ENCODE peak calls at places on chromosomes 1 and 21, in five cellular contexts. One of them, this sample, is unnamed.

GRCh38 chr1:89917353-89917752 is 77.6 kb upstream of the ZNF326 start:
- DNase-seq in cardiac septum: no peak
- DNase-seq in HCT116: no peak
- DNase-seq in stimulated activated CD4-positive, alpha-beta T cell treated with anti-CD3 and anti-CD28 coated beads, TNF-alpha, amount 100 ng/mL, for 4 hours: no peak
- DNase-seq in activated gamma-delta T cell treated with Interleukin-2 at 50 U/mL for 16 hours: no peak
- DNase-seq in this sample: no peak

GRCh38 chr1:176878750-176879536 is 285.6 kb downstream of the ASTN1 start:
- DNase-seq in cardiac septum: no peak
- DNase-seq in activated gamma-delta T cell treated with Interleukin-2 at 50 U/mL for 16 hours: no peak
- DNase-seq in HCT116: no peak
- DNase-seq in stimulated activated CD4-positive, alpha-beta T cell treated with anti-CD3 and anti-CD28 coated beads, TNF-alpha, amount 100 ng/mL, for 4 hours: no peak
- DNase-seq in this sample: peak

GRCh38 chr1:73537400-73537799 is 660.6 kb downstream of the LRRIQ3 start:
- DNase-seq in HCT116: no peak
- DNase-seq in cardiac septum: no peak
- DNase-seq in activated gamma-delta T cell treated with Interleukin-2 at 50 U/mL for 16 hours: no peak
- DNase-seq in stimulated activated CD4-positive, alpha-beta T cell treated with anti-CD3 and anti-CD28 coated beads, TNF-alpha, amount 100 ng/mL, for 4 hours: no peak
- DNase-seq in this sample: no peak

GRCh38 chr21:32578107-32578691 is 7.1 kb downstream of the TCP10L start:
- DNase-seq in HCT116: peak
- DNase-seq in activated gamma-delta T cell treated with Interleukin-2 at 50 U/mL for 16 hours: no peak
- DNase-seq in cardiac septum: no peak
- DNase-seq in stimulated activated CD4-positive, alpha-beta T cell treated with anti-CD3 and anti-CD28 coated beads, TNF-alpha, amount 100 ng/mL, for 4 hours: no peak
- DNase-seq in this sample: no peak

GRCh38 chr1:183069562-183070216 is 46.5 kb downstream of the LAMC1 start:
- DNase-seq in cardiac septum: no peak
- DNase-seq in HCT116: no peak
- DNase-seq in stimulated activated CD4-positive, alpha-beta T cell treated with anti-CD3 and anti-CD28 coated beads, TNF-alpha, amount 100 ng/mL, for 4 hours: no peak
- DNase-seq in activated gamma-delta T cell treated with Interleukin-2 at 50 U/mL for 16 hours: no peak
- DNase-seq in this sample: no peak

GRCh38 chr21:43613755-43614638 is 45.3 kb downstream of the HSF2BP start:
- DNase-seq in cardiac septum: no peak
- DNase-seq in activated gamma-delta T cell treated with Interleukin-2 at 50 U/mL for 16 hours: no peak
- DNase-seq in HCT116: no peak
- DNase-seq in stimulated activated CD4-positive, alpha-beta T cell treated with anti-CD3 and anti-CD28 coated beads, TNF-alpha, amount 100 ng/mL, for 4 hours: no peak
- DNase-seq in this sample: no peak

GRCh38 chr1:91624331-91624730 is 123.7 kb downstream of the CDC7 start:
- DNase-seq in cardiac septum: no peak
- DNase-seq in stimulated activated CD4-positive, alpha-beta T cell treated with anti-CD3 and anti-CD28 coated beads, TNF-alpha, amount 100 ng/mL, for 4 hours: no peak
- DNase-seq in activated gamma-delta T cell treated with Interleukin-2 at 50 U/mL for 16 hours: no peak
- DNase-seq in HCT116: no peak
- DNase-seq in this sample: no peak

GRCh38 chr1:23563755-23564374 is 4.6 kb upstream of the ID3 start:
- DNase-seq in activated gamma-delta T cell treated with Interleukin-2 at 50 U/mL for 16 hours: no peak
- DNase-seq in stimulated activated CD4-positive, alpha-beta T cell treated with anti-CD3 and anti-CD28 coated beads, TNF-alpha, amount 100 ng/mL, for 4 hours: no peak
- DNase-seq in cardiac septum: no peak
- DNase-seq in HCT116: no peak
- DNase-seq in this sample: no peak

GRCh38 chr1:245074232-245074747 is 80.5 kb upstream of the KIF26B start:
- DNase-seq in stimulated activated CD4-positive, alpha-beta T cell treated with anti-CD3 and anti-CD28 coated beads, TNF-alpha, amount 100 ng/mL, for 4 hours: no peak
- DNase-seq in HCT116: no peak
- DNase-seq in cardiac septum: no peak
- DNase-seq in activated gamma-delta T cell treated with Interleukin-2 at 50 U/mL for 16 hours: no peak
- DNase-seq in this sample: no peak

GRCh38 chr21:32070693-32071330 is 198.0 kb downstream of the HUNK start:
- DNase-seq in stimulated activated CD4-positive, alpha-beta T cell treated with anti-CD3 and anti-CD28 coated beads, TNF-alpha, amount 100 ng/mL, for 4 hours: no peak
- DNase-seq in activated gamma-delta T cell treated with Interleukin-2 at 50 U/mL for 16 hours: no peak
- DNase-seq in HCT116: no peak
- DNase-seq in cardiac septum: no peak
- DNase-seq in this sample: no peak

GRCh38 chr21:27101533-27101932 is 134.6 kb upstream of the ADAMTS5 start:
- DNase-seq in activated gamma-delta T cell treated with Interleukin-2 at 50 U/mL for 16 hours: no peak
- DNase-seq in stimulated activated CD4-positive, alpha-beta T cell treated with anti-CD3 and anti-CD28 coated beads, TNF-alpha, amount 100 ng/mL, for 4 hours: no peak
- DNase-seq in cardiac septum: no peak
- DNase-seq in HCT116: no peak
- DNase-seq in this sample: no peak

GRCh38 chr1:119361611-119362010 is 7.0 kb upstream of the HAO2 start:
- DNase-seq in cardiac septum: no peak
- DNase-seq in activated gamma-delta T cell treated with Interleukin-2 at 50 U/mL for 16 hours: no peak
- DNase-seq in HCT116: no peak
- DNase-seq in stimulated activated CD4-positive, alpha-beta T cell treated with anti-CD3 and anti-CD28 coated beads, TNF-alpha, amount 100 ng/mL, for 4 hours: no peak
- DNase-seq in this sample: no peak

GRCh38 chr1:101742513-101742912 is 254.2 kb downstream of the OLFM3 start:
- DNase-seq in stimulated activated CD4-positive, alpha-beta T cell treated with anti-CD3 and anti-CD28 coated beads, TNF-alpha, amount 100 ng/mL, for 4 hours: no peak
- DNase-seq in cardiac septum: no peak
- DNase-seq in activated gamma-delta T cell treated with Interleukin-2 at 50 U/mL for 16 hours: no peak
- DNase-seq in HCT116: no peak
- DNase-seq in this sample: no peak

GRCh38 chr1:47519971-47520370 is 82.1 kb downstream of the FOXD2 start:
- DNase-seq in stimulated activated CD4-positive, alpha-beta T cell treated with anti-CD3 and anti-CD28 coated beads, TNF-alpha, amount 100 ng/mL, for 4 hours: no peak
- DNase-seq in HCT116: no peak
- DNase-seq in activated gamma-delta T cell treated with Interleukin-2 at 50 U/mL for 16 hours: no peak
- DNase-seq in cardiac septum: peak
- DNase-seq in this sample: no peak

GRCh38 chr1:29383972-29384371 is 147.7 kb downstream of the PTPRU start:
- DNase-seq in activated gamma-delta T cell treated with Interleukin-2 at 50 U/mL for 16 hours: no peak
- DNase-seq in HCT116: no peak
- DNase-seq in stimulated activated CD4-positive, alpha-beta T cell treated with anti-CD3 and anti-CD28 coated beads, TNF-alpha, amount 100 ng/mL, for 4 hours: no peak
- DNase-seq in cardiac septum: no peak
- DNase-seq in this sample: no peak

GRCh38 chr1:8602471-8603219 is 214.8 kb downstream of the RERE start:
- DNase-seq in activated gamma-delta T cell treated with Interleukin-2 at 50 U/mL for 16 hours: no peak
- DNase-seq in HCT116: no peak
- DNase-seq in stimulated activated CD4-positive, alpha-beta T cell treated with anti-CD3 and anti-CD28 coated beads, TNF-alpha, amount 100 ng/mL, for 4 hours: no peak
- DNase-seq in cardiac septum: no peak
- DNase-seq in this sample: no peak

GRCh38 chr1:29822895-29823294 is 586.6 kb downstream of the PTPRU start:
- DNase-seq in cardiac septum: peak
- DNase-seq in HCT116: no peak
- DNase-seq in stimulated activated CD4-positive, alpha-beta T cell treated with anti-CD3 and anti-CD28 coated beads, TNF-alpha, amount 100 ng/mL, for 4 hours: no peak
- DNase-seq in activated gamma-delta T cell treated with Interleukin-2 at 50 U/mL for 16 hours: no peak
- DNase-seq in this sample: no peak

GRCh38 chr1:94974224-94974623 is 47.3 kb upstream of the CNN3 start:
- DNase-seq in HCT116: no peak
- DNase-seq in cardiac septum: no peak
- DNase-seq in activated gamma-delta T cell treated with Interleukin-2 at 50 U/mL for 16 hours: no peak
- DNase-seq in stimulated activated CD4-positive, alpha-beta T cell treated with anti-CD3 and anti-CD28 coated beads, TNF-alpha, amount 100 ng/mL, for 4 hours: no peak
- DNase-seq in this sample: no peak

GRCh38 chr1:15668089-15668754 is 15.9 kb upstream of the PLEKHM2 start:
- DNase-seq in HCT116: no peak
- DNase-seq in cardiac septum: no peak
- DNase-seq in activated gamma-delta T cell treated with Interleukin-2 at 50 U/mL for 16 hours: no peak
- DNase-seq in stimulated activated CD4-positive, alpha-beta T cell treated with anti-CD3 and anti-CD28 coated beads, TNF-alpha, amount 100 ng/mL, for 4 hours: no peak
- DNase-seq in this sample: no peak

GRCh38 chr21:45780647-45781046 is 137.1 kb downstream of the PCBP3 start:
- DNase-seq in HCT116: no peak
- DNase-seq in cardiac septum: no peak
- DNase-seq in activated gamma-delta T cell treated with Interleukin-2 at 50 U/mL for 16 hours: no peak
- DNase-seq in stimulated activated CD4-positive, alpha-beta T cell treated with anti-CD3 and anti-CD28 coated beads, TNF-alpha, amount 100 ng/mL, for 4 hours: no peak
- DNase-seq in this sample: no peak

GRCh38 chr1:159838715-159839114 is 12.0 kb downstream of the SLAMF8 start:
- DNase-seq in stimulated activated CD4-positive, alpha-beta T cell treated with anti-CD3 and anti-CD28 coated beads, TNF-alpha, amount 100 ng/mL, for 4 hours: no peak
- DNase-seq in cardiac septum: no peak
- DNase-seq in activated gamma-delta T cell treated with Interleukin-2 at 50 U/mL for 16 hours: no peak
- DNase-seq in HCT116: no peak
- DNase-seq in this sample: no peak

GRCh38 chr1:146032613-146033219 is 11.2 kb upstream of the HJV start:
- DNase-seq in activated gamma-delta T cell treated with Interleukin-2 at 50 U/mL for 16 hours: no peak
- DNase-seq in HCT116: peak
- DNase-seq in cardiac septum: no peak
- DNase-seq in stimulated activated CD4-positive, alpha-beta T cell treated with anti-CD3 and anti-CD28 coated beads, TNF-alpha, amount 100 ng/mL, for 4 hours: no peak
- DNase-seq in this sample: no peak

GRCh38 chr1:116915182-116915611 is 5.5 kb downstream of the PTGFRN start:
- DNase-seq in stimulated activated CD4-positive, alpha-beta T cell treated with anti-CD3 and anti-CD28 coated beads, TNF-alpha, amount 100 ng/mL, for 4 hours: no peak
- DNase-seq in HCT116: no peak
- DNase-seq in activated gamma-delta T cell treated with Interleukin-2 at 50 U/mL for 16 hours: no peak
- DNase-seq in cardiac septum: no peak
- DNase-seq in this sample: no peak

GRCh38 chr1:7586031-7586941 is 184.8 kb upstream of the VAMP3 start:
- DNase-seq in activated gamma-delta T cell treated with Interleukin-2 at 50 U/mL for 16 hours: no peak
- DNase-seq in HCT116: no peak
- DNase-seq in stimulated activated CD4-positive, alpha-beta T cell treated with anti-CD3 and anti-CD28 coated beads, TNF-alpha, amount 100 ng/mL, for 4 hours: no peak
- DNase-seq in cardiac septum: peak
- DNase-seq in this sample: no peak

GRCh38 chr1:208241541-208241940 is 2.6 kb downstream of the PLXNA2 start:
- DNase-seq in stimulated activated CD4-positive, alpha-beta T cell treated with anti-CD3 and anti-CD28 coated beads, TNF-alpha, amount 100 ng/mL, for 4 hours: no peak
- DNase-seq in HCT116: no peak
- DNase-seq in activated gamma-delta T cell treated with Interleukin-2 at 50 U/mL for 16 hours: no peak
- DNase-seq in cardiac septum: peak
- DNase-seq in this sample: no peak

GRCh38 chr1:116737855-116738318 is 16.3 kb upstream of the CD2 start:
- DNase-seq in stimulated activated CD4-positive, alpha-beta T cell treated with anti-CD3 and anti-CD28 coated beads, TNF-alpha, amount 100 ng/mL, for 4 hours: peak
- DNase-seq in cardiac septum: no peak
- DNase-seq in HCT116: no peak
- DNase-seq in activated gamma-delta T cell treated with Interleukin-2 at 50 U/mL for 16 hours: no peak
- DNase-seq in this sample: no peak

GRCh38 chr1:224287714-224288113 is 42.3 kb downstream of the NVL start:
- DNase-seq in stimulated activated CD4-positive, alpha-beta T cell treated with anti-CD3 and anti-CD28 coated beads, TNF-alpha, amount 100 ng/mL, for 4 hours: no peak
- DNase-seq in cardiac septum: no peak
- DNase-seq in activated gamma-delta T cell treated with Interleukin-2 at 50 U/mL for 16 hours: no peak
- DNase-seq in HCT116: no peak
- DNase-seq in this sample: peak

GRCh38 chr1:247288341-247288740 is 32.5 kb downstream of the VN1R5 start:
- DNase-seq in HCT116: no peak
- DNase-seq in stimulated activated CD4-positive, alpha-beta T cell treated with anti-CD3 and anti-CD28 coated beads, TNF-alpha, amount 100 ng/mL, for 4 hours: no peak
- DNase-seq in cardiac septum: no peak
- DNase-seq in activated gamma-delta T cell treated with Interleukin-2 at 50 U/mL for 16 hours: no peak
- DNase-seq in this sample: no peak

GRCh38 chr1:224755586-224755985 is 139.5 kb downstream of the CNIH3 start:
- DNase-seq in cardiac septum: no peak
- DNase-seq in HCT116: no peak
- DNase-seq in stimulated activated CD4-positive, alpha-beta T cell treated with anti-CD3 and anti-CD28 coated beads, TNF-alpha, amount 100 ng/mL, for 4 hours: no peak
- DNase-seq in activated gamma-delta T cell treated with Interleukin-2 at 50 U/mL for 16 hours: no peak
- DNase-seq in this sample: no peak

GRCh38 chr1:45299981-45300668 is 26.6 kb upstream of the HPDL start:
- DNase-seq in activated gamma-delta T cell treated with Interleukin-2 at 50 U/mL for 16 hours: peak
- DNase-seq in cardiac septum: no peak
- DNase-seq in HCT116: peak
- DNase-seq in stimulated activated CD4-positive, alpha-beta T cell treated with anti-CD3 and anti-CD28 coated beads, TNF-alpha, amount 100 ng/mL, for 4 hours: no peak
- DNase-seq in this sample: peak

GRCh38 chr1:156102634-156103511 is 11.6 kb upstream of the LMNA start:
- DNase-seq in stimulated activated CD4-positive, alpha-beta T cell treated with anti-CD3 and anti-CD28 coated beads, TNF-alpha, amount 100 ng/mL, for 4 hours: no peak
- DNase-seq in HCT116: no peak
- DNase-seq in activated gamma-delta T cell treated with Interleukin-2 at 50 U/mL for 16 hours: no peak
- DNase-seq in cardiac septum: no peak
- DNase-seq in this sample: no peak

This sample was measured in iPS DF 6.9.